ENCODE peak calls at places on chromosomes 5 and 9, in nine cellular contexts. L, J, T, M, S, U, F, N and E are unnamed samples.

GRCh38 chr9:5354184-5354583 is 14.5 kb upstream of the RLN1 start:
- DNase-seq in L (no peak), J (no peak), T (no peak), M (no peak), S (no peak), U (no peak), F (no peak), N (no peak), E (no peak)

GRCh38 chr5:65555266-65555665 is 7.7 kb downstream of the CENPK start:
- DNase-seq in L (no peak), J (no peak), T (no peak), M (peak; percentile 49), S (no peak), U (no peak), F (no peak), N (no peak), E (no peak)

GRCh38 chr9:121242219-121242954 is 25.6 kb upstream of the GSN start:
- DNase-seq in L (no peak), J (peak; percentile 75), T (no peak), M (peak; percentile 73), S (no peak), U (no peak), F (no peak), N (no peak), E (no peak)

GRCh38 chr9:136327313-136327971 is at the start of gene GPSM1:
- DNase-seq in L (peak; percentile 63), J (peak; percentile 79), T (peak; percentile 65), M (peak; percentile 58), S (no peak), U (no peak), F (no peak), N (peak; percentile 64), E (no peak)

GRCh38 chr9:111300140-111300735 is 29.8 kb downstream of the OR2K2 start:
- DNase-seq in L (peak; percentile 47), J (no peak), T (no peak), M (no peak), S (no peak), U (no peak), F (no peak), N (no peak), E (no peak)

GRCh38 chr9:100394032-100394695 is 32.8 kb upstream of the MSANTD3 start:
- DNase-seq in L (no peak), J (no peak), T (no peak), M (no peak), S (no peak), U (no peak), F (no peak), N (no peak), E (no peak)

GRCh38 chr9:81317939-81318338 is 371.4 kb downstream of the TLE1 start:
- DNase-seq in L (no peak), J (peak; percentile 92), T (no peak), M (no peak), S (no peak), U (no peak), F (no peak), N (peak; percentile 39), E (no peak)

GRCh38 chr9:97359147-97359546 is 51.7 kb downstream of the CCDC180 start:
- DNase-seq in L (no peak), J (no peak), T (no peak), M (no peak), S (no peak), U (no peak), F (no peak), N (no peak), E (no peak)

GRCh38 chr5:165057156-165057555 is 1551.7 kb downstream of the MAT2B start:
- DNase-seq in L (no peak), J (no peak), T (no peak), M (no peak), S (no peak), U (no peak), F (no peak), N (no peak), E (no peak)

GRCh38 chr9:95023217-95024003 is 294.1 kb downstream of the FANCC start:
- DNase-seq in L (no peak), J (peak; percentile 75), T (no peak), M (peak; percentile 90), S (no peak), U (no peak), F (no peak), N (peak; percentile 45), E (no peak)

GRCh38 chr5:90642706-90643229 is 84.2 kb downstream of the ADGRV1 start:
- DNase-seq in L (no peak), J (no peak), T (no peak), M (no peak), S (no peak), U (no peak), F (no peak), N (no peak), E (no peak)
- H3K4me3 ChIP-seq in L (no peak overlapping the region), J (no peak overlapping the region), T (no peak overlapping the region), M (no peak overlapping the region), S (no peak overlapping the region), U (no peak overlapping the region), F (no peak overlapping the region), N (no peak overlapping the region), E (no peak overlapping the region)

DNA sequence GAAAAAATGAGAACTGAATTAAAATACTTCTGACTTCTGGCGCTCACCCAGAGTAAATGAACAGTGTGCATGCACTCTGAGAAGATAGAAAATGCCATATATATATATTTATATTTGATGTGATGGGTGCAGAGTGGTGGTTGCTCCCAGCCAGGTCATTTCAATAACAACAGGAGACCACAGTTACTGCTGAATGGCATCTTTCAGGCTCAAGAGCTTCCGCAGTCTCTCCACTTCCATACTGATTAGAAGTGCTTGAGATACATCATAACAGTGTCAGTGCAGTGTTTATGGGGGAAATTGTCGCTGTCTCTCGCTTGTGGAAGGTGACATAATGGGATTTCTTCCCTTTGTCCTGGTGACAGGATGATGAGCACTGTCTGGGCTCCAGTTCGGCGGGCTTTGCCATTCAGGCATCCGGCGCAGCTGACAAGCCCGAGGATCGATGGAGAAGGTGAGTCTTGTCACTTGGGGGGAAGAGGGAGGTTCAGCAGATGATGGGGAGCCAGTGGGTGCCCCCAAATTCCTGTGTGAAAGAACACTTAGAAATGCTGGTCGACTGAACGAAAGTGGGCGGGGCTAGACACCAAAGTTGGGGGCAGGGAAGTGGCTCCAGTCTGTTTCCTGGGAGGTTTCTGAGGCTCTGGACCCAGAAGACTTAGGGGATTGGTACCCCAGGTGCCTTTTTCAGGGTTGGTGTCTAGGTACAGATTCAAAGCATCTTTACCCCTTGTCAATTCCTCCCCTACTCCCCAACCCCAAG is 278.4 kb downstream of the ZSWIM6 start:
- DNase-seq in L (no peak), J (no peak), T (no peak), M (no peak), S (no peak), U (no peak), F (no peak), N (no peak), E (no peak)
- H3K4me3 ChIP-seq in L (no peak overlapping the region), J (no peak overlapping the region), T (no peak overlapping the region), M (no peak overlapping the region), S (no peak overlapping the region), U (no peak overlapping the region), F (no peak overlapping the region), N (no peak overlapping the region), E (no peak overlapping the region)

GRCh38 chr5:31992377-31992776 is 181.7 kb downstream of the GOLPH3 start:
- DNase-seq in L (peak; percentile 62), J (no peak), T (no peak), M (no peak), S (no peak), U (no peak), F (no peak), N (no peak), E (no peak)
- H3K4me3 ChIP-seq in L (no peak overlapping the region), J (no peak overlapping the region), T (no peak overlapping the region), M (no peak overlapping the region), S (no peak overlapping the region), U (no peak overlapping the region), F (no peak overlapping the region), N (no peak overlapping the region), E (no peak overlapping the region)

DNA sequence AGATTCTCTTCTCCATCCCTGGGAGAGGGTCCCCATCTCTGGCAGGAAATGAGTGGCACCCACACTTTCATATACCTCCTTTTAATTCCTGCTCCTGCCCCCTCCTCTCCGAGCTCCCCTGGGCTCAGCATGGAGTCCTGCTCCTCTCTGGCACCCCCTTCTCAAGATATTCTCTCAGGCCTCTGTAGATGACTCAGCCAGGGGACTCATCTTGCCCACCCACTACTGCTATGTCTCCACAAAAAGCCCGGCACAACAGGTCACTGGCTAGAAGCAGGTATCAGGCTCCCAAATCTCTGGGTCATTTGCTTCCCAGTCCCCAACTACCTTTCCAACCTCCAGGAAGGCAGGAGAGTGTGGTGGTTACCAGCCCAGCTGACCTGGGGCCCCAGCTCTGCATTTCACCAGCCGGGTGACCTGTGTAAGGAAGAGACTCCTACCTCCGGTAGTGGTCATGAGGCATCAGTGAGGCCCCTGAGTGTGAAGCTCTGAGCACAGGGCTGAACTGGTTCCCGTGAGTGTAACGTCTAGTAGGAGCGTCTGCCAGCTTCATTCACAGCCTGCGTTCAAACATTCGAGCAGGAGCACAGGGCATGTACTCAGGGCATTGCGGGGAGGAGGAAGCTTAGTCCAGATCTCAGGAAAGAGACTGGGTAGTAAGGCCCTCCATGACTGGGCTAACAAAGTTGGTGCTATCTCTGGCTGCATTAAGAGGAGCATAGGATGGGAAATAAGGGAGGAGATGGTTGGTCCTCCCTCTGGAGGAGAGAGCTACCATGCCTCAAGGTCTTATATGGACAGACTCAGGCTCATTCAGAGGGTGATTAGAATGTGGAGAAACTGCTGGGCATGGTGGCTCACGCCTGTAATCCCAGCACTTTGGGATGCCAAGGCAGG is 63.7 kb downstream of the LMX1B start:
- DNase-seq in L (peak; percentile 55), J (no peak), T (no peak), M (no peak), S (no peak), U (no peak), F (no peak), N (no peak), E (no peak)
- H3K4me3 ChIP-seq in L (peak overlapping the region; percentile 45), J (no peak overlapping the region), T (no peak overlapping the region), M (no peak overlapping the region), S (no peak overlapping the region), U (no peak overlapping the region), F (no peak overlapping the region), N (no peak overlapping the region), E (no peak overlapping the region)

GRCh38 chr5:180090769-180091546 is 19.4 kb upstream of the RNF130 start:
- DNase-seq in L (peak; percentile 89), J (peak; percentile 47), T (peak; percentile 63), M (peak; percentile 14), S (no peak), U (peak; percentile 56), F (peak; percentile 57), N (no peak), E (no peak)
- H3K4me3 ChIP-seq in L (peak overlapping the region; percentile 59), J (peak overlapping the region; percentile 79), T (peak overlapping the region; percentile 56), M (peak overlapping the region; percentile 50), S (no peak overlapping the region), U (peak overlapping the region; percentile 47), F (peak overlapping the region; percentile 56), N (peak overlapping the region; percentile 45), E (peak overlapping the region; percentile 68)